ENCODE peak calls at places on chromosomes 5 and 9, in eight cellular contexts. R is HepG2, Q is NB4, E is WERI-Rb-1, I is IMR-90, C is fibroblast of mammary gland, S is endothelial cell, J is right atrium auricular region. F is an unnamed sample.

GRCh38 chr5:25241981-25242380 is 597.2 kb upstream of the CDH10 start:
- DNase-seq in Q (no peak), J (no peak), I (no peak), E (no peak), C (no peak), R (no peak), S (no peak), F (no peak)

GRCh38 chr5:1199649-1200494 is 1.5 kb upstream of the SLC6A19 start:
- DNase-seq in C (no peak), J (no peak), S (no peak), Q (peak; percentile 37), R (peak; percentile 47), I (no peak), E (no peak), F (peak; percentile 62)

GRCh38 chr5:75536147-75536546 is 24.5 kb downstream of the POLK start:
- DNase-seq in C (no peak), I (no peak), S (no peak), Q (no peak), E (no peak), R (no peak), J (no peak), F (peak; percentile 10)

GRCh38 chr9:20989923-20990341 is 41.5 kb downstream of the HACD4 start:
- DNase-seq in Q (peak; percentile 81), I (no peak), E (no peak), C (no peak), J (no peak), S (no peak), R (no peak), F (no peak)

GRCh38 chr9:108933231-108933630 is 693 bp downstream of the ELP1 start:
- DNase-seq in E (peak; percentile 19), R (no peak), C (peak; percentile 32), S (no peak), J (no peak), Q (no peak), I (peak; percentile 40), F (no peak)

GRCh38 chr9:93268551-93269314 is 84.8 kb downstream of the WNK2 start:
- DNase-seq in I (no peak), J (no peak), C (no peak), R (no peak), Q (no peak), S (no peak), E (no peak), F (no peak)

GRCh38 chr9:88874391-88874790 is 116.9 kb upstream of the S1PR3 start:
- DNase-seq in Q (peak; percentile 8), J (no peak), R (peak; percentile 20), E (no peak), C (no peak), I (peak; percentile 10), S (no peak), F (peak; percentile 39)

GRCh38 chr9:2502210-2502609 is 119.4 kb upstream of the VLDLR start:
- DNase-seq in C (no peak), I (no peak), J (no peak), Q (no peak), S (no peak), R (no peak), E (no peak), F (no peak)

GRCh38 chr9:112894699-112895098 is 4.0 kb upstream of the SLC46A2 start:
- DNase-seq in Q (peak; percentile 86), C (peak; percentile 38), S (no peak), R (no peak), J (no peak), E (no peak), I (no peak), F (no peak)

GRCh38 chr5:127577458-127577857 is 60.0 kb downstream of the PRRC1 start:
- DNase-seq in C (no peak), I (peak; percentile 20), S (no peak), R (no peak), Q (no peak), J (no peak), E (no peak), F (no peak)

GRCh38 chr9:90773593-90773992 is 28.0 kb upstream of the SYK start:
- DNase-seq in R (no peak), J (no peak), Q (peak; percentile 52), C (no peak), I (no peak), E (peak; percentile 64), S (no peak), F (peak; percentile 16)
- TF ChIP-seq CTCF in R (peak; percentile 44), J (peak; percentile 46), Q (peak; percentile 32), C (peak; percentile 14), I (peak; percentile 24), E (peak; percentile 63), S (peak; percentile 38), F (peak; percentile 50)

DNA sequence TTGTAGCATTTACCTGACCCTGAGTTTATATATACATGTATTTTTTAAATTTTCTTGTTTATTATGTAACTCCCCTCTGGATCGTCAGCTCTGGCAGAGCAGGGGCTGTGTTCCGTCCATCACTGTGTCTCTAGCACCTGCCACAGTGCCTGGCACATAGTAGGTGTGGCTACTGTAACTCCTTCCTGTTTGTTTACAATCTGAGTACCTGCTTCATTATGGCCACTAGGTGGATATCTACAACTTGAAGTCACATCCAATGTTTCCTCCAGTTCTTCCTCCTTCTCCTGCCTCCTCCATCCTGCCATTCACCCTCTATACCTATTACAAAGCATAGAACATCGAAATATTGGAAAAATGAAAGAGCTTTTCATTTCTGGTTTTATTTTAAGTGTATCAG is 14.2 kb upstream of the PPP1R2B start:
- DNase-seq in Q (peak; percentile 4), C (no peak), J (no peak), R (peak; percentile 2), I (no peak), E (no peak), S (no peak), F (no peak)
- TF ChIP-seq CTCF in Q (no peak), C (no peak), J (peak; percentile 30), R (peak; percentile 32), I (no peak), E (peak; percentile 46), S (peak; percentile 51), F (no peak)

GRCh38 chr5:79333852-79334557 is 98.1 kb downstream of the JMY start:
- DNase-seq in Q (no peak), J (no peak), R (peak; percentile 10), I (no peak), S (no peak), C (no peak), E (no peak), F (peak; percentile 21)
- TF ChIP-seq CTCF in Q (no peak), J (no peak), R (peak; percentile 43), I (no peak), S (no peak), C (no peak), E (peak; percentile 28), F (peak; percentile 50)

DNA sequence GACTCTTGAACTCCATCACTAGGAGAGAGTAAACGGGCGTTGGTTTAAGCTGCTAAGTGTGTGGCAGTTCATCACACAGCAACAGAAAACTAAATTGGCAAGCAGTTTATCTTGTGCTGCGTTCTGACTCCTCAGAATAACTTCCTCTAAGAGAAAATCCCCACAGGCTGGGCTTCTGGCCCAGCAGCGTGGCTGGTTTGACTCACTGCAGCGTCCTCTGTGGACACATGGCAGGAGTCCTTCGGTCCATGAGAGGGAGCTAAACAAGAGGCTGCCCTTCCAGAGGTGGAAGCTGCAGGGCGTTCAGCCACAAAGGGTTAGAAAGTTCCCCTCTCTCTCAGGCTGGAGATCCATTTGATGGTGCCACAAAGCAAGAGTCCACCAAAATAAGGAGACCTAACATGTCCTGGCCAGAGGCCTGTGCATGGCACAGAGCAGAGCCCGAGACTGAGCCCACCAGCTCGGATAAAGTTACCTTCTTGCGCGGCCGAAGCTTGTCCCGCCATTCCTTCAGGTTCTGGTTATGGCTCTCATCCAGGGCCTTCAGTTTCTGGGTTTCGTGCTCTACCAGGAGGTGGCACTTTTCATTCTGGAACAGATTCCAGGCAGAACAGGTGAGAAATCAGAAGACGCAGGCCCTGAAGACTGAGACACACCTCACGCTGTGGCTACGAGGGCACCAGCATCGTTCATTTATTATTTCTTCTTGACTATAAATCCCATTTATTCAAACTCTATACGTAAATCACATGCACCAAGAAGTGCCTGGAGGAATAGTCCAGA is 46.2 kb upstream of the FBXW11 start:
- DNase-seq in I (peak; percentile 86), E (no peak), J (peak; percentile 86), C (peak; percentile 90), S (no peak), Q (no peak), R (no peak), F (no peak)
- TF ChIP-seq CTCF in I (peak; percentile 55), E (no peak), J (peak; percentile 44), C (peak; percentile 41), S (no peak), Q (no peak), R (peak; percentile 5), F (no peak)

GRCh38 chr5:145347026-145347616 is 488.0 kb downstream of the PRELID2 start:
- DNase-seq in R (peak; percentile 9), E (peak; percentile 27), Q (peak; percentile 26), I (peak; percentile 72), S (peak; percentile 43), J (no peak), C (peak; percentile 55), F (no peak)
- TF ChIP-seq CTCF in R (peak; percentile 58), E (peak; percentile 71), Q (peak; percentile 44), I (peak; percentile 67), S (peak; percentile 42), J (peak; percentile 60), C (peak; percentile 79), F (no peak)

DNA sequence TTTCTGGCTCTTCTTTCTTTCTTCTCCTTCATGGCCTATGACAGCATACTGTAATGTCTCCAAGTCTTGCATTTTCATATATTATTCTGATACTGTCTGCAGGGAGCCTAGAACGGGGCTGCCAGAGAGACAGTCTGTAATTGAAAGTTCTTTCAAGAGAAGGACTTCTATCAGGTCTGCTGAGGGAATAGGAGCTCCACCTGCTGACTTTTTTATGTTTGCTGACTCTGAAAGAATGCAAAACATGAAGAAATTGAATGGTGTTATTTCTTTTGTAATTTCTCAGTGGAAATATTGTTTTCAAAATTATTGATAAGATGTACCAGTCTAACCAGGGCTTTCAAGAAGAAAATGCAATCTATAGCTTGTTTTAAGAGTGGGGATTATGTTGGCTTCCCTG is 121.9 kb upstream of the RFX3 start:
- DNase-seq in E (no peak), C (no peak), I (no peak), J (no peak), S (no peak), R (no peak), Q (peak; percentile 21), F (no peak)
- TF ChIP-seq CTCF in E (no peak), C (no peak), I (no peak), J (no peak), S (no peak), R (no peak), Q (no peak), F (peak; percentile 22)

GRCh38 chr5:116557669-116558271 is 16.9 kb downstream of the SEMA6A start:
- DNase-seq in E (peak; percentile 13), S (no peak), C (peak; percentile 38), I (peak; percentile 8), R (peak; percentile 39), J (no peak), Q (peak; percentile 31), F (no peak)
- TF ChIP-seq CTCF in E (peak; percentile 43), S (peak; percentile 7), C (peak; percentile 67), I (peak; percentile 45), R (peak; percentile 67), J (peak; percentile 66), Q (peak; percentile 50), F (peak; percentile 82)